ENCODE peak calls at places on chromosome 10, in eight cellular contexts. L, V, Y, W, T, E, I and F are unnamed samples.

GRCh38 chr10:390449-391100 is 255.3 kb downstream of the ZMYND11 start:
- DNase-seq in Y (no peak), E (no peak), T (no peak), V (no peak), W (no peak), L (no peak), I (no peak), F (no peak)

GRCh38 chr10:988667-989545 is 672 bp downstream of the GTPBP4 start:
- DNase-seq in W (peak), L (peak), T (no peak), I (no peak), V (no peak), Y (no peak), E (no peak), F (no peak)

GRCh38 chr10:45379303-45379726 is 5.3 kb downstream of the ALOX5 start:
- DNase-seq in W (no peak), Y (no peak), L (no peak), E (no peak), V (no peak), T (no peak), I (no peak), F (no peak)

GRCh38 chr10:55266797-55267196 is 465.8 kb upstream of the PCDH15 start:
- DNase-seq in Y (no peak), T (no peak), L (no peak), W (no peak), E (no peak), I (no peak), V (no peak), F (no peak)

GRCh38 chr10:20797290-20797689 is 99.8 kb downstream of the NEBL start:
- DNase-seq in I (no peak), V (no peak), E (no peak), T (no peak), W (no peak), L (no peak), Y (no peak), F (no peak)

GRCh38 chr10:101123085-101123814 is 7.8 kb upstream of the TLX1 start:
- DNase-seq in T (no peak), W (no peak), E (peak), L (no peak), V (no peak), Y (no peak), I (no peak), F (peak)

GRCh38 chr10:22230331-22230833 is 12.6 kb upstream of the EBLN1 start:
- DNase-seq in L (no peak), E (peak), I (peak), W (peak), V (no peak), Y (no peak), T (no peak), F (no peak)

GRCh38 chr10:5546891-5547683 is 22.3 kb downstream of the CALML3 start:
- DNase-seq in L (no peak), I (no peak), E (no peak), T (no peak), W (no peak), Y (no peak), V (peak), F (peak)

GRCh38 chr10:24622781-24623301 is 100.8 kb downstream of the ARHGAP21 start:
- DNase-seq in W (peak), Y (no peak), T (no peak), E (no peak), L (no peak), I (peak), V (no peak), F (no peak)

GRCh38 chr10:22158426-22158825 is 59.4 kb downstream of the EBLN1 start:
- DNase-seq in V (no peak), L (no peak), W (no peak), I (no peak), T (no peak), Y (no peak), E (no peak), F (no peak)

GRCh38 chr10:69407621-69408301 is 9.0 kb downstream of the TACR2 start:
- DNase-seq in V (peak), L (no peak), W (no peak), Y (no peak), E (no peak), I (no peak), T (no peak), F (no peak)

GRCh38 chr10:93091960-93092359 is 18.3 kb downstream of the CYP26A1 start:
- DNase-seq in E (no peak), I (no peak), W (no peak), V (no peak), T (no peak), Y (no peak), L (no peak), F (no peak)

GRCh38 chr10:49549640-49550346 is 10.9 kb upstream of the ERCC6 start:
- DNase-seq in Y (no peak), W (no peak), I (no peak), E (no peak), T (no peak), V (no peak), L (no peak), F (no peak)

GRCh38 chr10:101001225-101002035 is 1.8 kb downstream of the LZTS2 start:
- DNase-seq in V (peak), T (no peak), L (no peak), I (no peak), E (no peak), Y (no peak), W (peak), F (peak)

GRCh38 chr10:58358314-58358933 is 23.6 kb downstream of the UBE2D1 start:
- DNase-seq in W (no peak), E (no peak), T (no peak), L (no peak), V (no peak), Y (no peak), I (no peak), F (no peak)

GRCh38 chr10:3825244-3825643 is 40.2 kb upstream of the KLF6 start:
- DNase-seq in V (no peak), T (no peak), Y (no peak), I (no peak), W (peak), E (no peak), L (no peak), F (no peak)